ENCODE peak calls at places on chromosomes 2 and 18, in ten cellular contexts. One of them, this sample, is unnamed.
A peak's percentile ranks its signal among the peaks of the same experiment; 100 is the strongest.

GRCh38 chr18:56322403-56322802 is 316.0 kb downstream of the TXNL1 start:
- DNase-seq in tibial nerve: no peak
- DNase-seq in fibroblast of mammary gland: no peak
- DNase-seq in hepatocyte: no peak
- DNase-seq in NB4: no peak
- DNase-seq in right lobe of liver: no peak
- DNase-seq in A549: no peak
- DNase-seq in GM12865: no peak
- DNase-seq in GM23338: no peak
- DNase-seq in dorsolateral prefrontal cortex: no peak
- DNase-seq in this sample: no peak

GRCh38 chr2:54577035-54577434 is 120.9 kb downstream of the SPTBN1 start:
- DNase-seq in tibial nerve: no peak
- DNase-seq in fibroblast of mammary gland: no peak
- DNase-seq in hepatocyte: peak; percentile 67
- DNase-seq in NB4: no peak
- DNase-seq in right lobe of liver: peak; percentile 73
- DNase-seq in A549: peak; percentile 47
- DNase-seq in GM12865: no peak
- DNase-seq in GM23338: no peak
- DNase-seq in dorsolateral prefrontal cortex: no peak
- DNase-seq in this sample: no peak

GRCh38 chr18:79439201-79440023 is 43.7 kb downstream of the NFATC1 start:
- DNase-seq in tibial nerve: peak; percentile 27
- DNase-seq in fibroblast of mammary gland: peak; percentile 35
- DNase-seq in hepatocyte: peak; percentile 56
- DNase-seq in NB4: peak; percentile 46
- DNase-seq in right lobe of liver: no peak
- DNase-seq in A549: no peak
- DNase-seq in GM12865: no peak
- DNase-seq in GM23338: no peak
- DNase-seq in dorsolateral prefrontal cortex: no peak
- DNase-seq in this sample: no peak

GRCh38 chr2:11466307-11467125 is 555 bp upstream of the E2F6 start:
- DNase-seq in tibial nerve: no peak
- DNase-seq in fibroblast of mammary gland: no peak
- DNase-seq in hepatocyte: no peak
- DNase-seq in NB4: peak; percentile 44
- DNase-seq in right lobe of liver: no peak
- DNase-seq in A549: no peak
- DNase-seq in GM12865: peak; percentile 46
- DNase-seq in GM23338: no peak
- DNase-seq in dorsolateral prefrontal cortex: no peak
- DNase-seq in this sample: no peak

GRCh38 chr2:161134547-161135518 is 25.4 kb upstream of the TANK start:
- DNase-seq in tibial nerve: no peak
- DNase-seq in fibroblast of mammary gland: peak; percentile 24
- DNase-seq in hepatocyte: no peak
- DNase-seq in NB4: no peak
- DNase-seq in right lobe of liver: no peak
- DNase-seq in A549: peak; percentile 58
- DNase-seq in GM12865: no peak
- DNase-seq in GM23338: peak; percentile 38
- DNase-seq in dorsolateral prefrontal cortex: no peak
- DNase-seq in this sample: no peak

GRCh38 chr2:1686784-1687105 is 57.6 kb downstream of the PXDN start:
- DNase-seq in tibial nerve: no peak
- DNase-seq in fibroblast of mammary gland: no peak
- DNase-seq in hepatocyte: peak; percentile 6
- DNase-seq in NB4: no peak
- DNase-seq in right lobe of liver: no peak
- DNase-seq in A549: no peak
- DNase-seq in GM12865: no peak
- DNase-seq in GM23338: no peak
- DNase-seq in dorsolateral prefrontal cortex: no peak
- DNase-seq in this sample: no peak

GRCh38 chr2:129857200-129857599 is 122.3 kb upstream of the RAB6C start:
- DNase-seq in tibial nerve: no peak
- DNase-seq in fibroblast of mammary gland: no peak
- DNase-seq in hepatocyte: no peak
- DNase-seq in NB4: no peak
- DNase-seq in right lobe of liver: no peak
- DNase-seq in A549: no peak
- DNase-seq in GM12865: no peak
- DNase-seq in GM23338: no peak
- DNase-seq in dorsolateral prefrontal cortex: no peak
- DNase-seq in this sample: no peak

GRCh38 chr18:37476182-37476581 is 89.4 kb downstream of the CELF4 start:
- DNase-seq in tibial nerve: no peak
- DNase-seq in fibroblast of mammary gland: peak; percentile 17
- DNase-seq in hepatocyte: peak; percentile 57
- DNase-seq in NB4: peak; percentile 49
- DNase-seq in right lobe of liver: no peak
- DNase-seq in A549: peak; percentile 24
- DNase-seq in GM12865: peak; percentile 48
- DNase-seq in GM23338: peak; percentile 74
- DNase-seq in dorsolateral prefrontal cortex: peak; percentile 71
- DNase-seq in this sample: no peak

GRCh38 chr18:79397830-79398761 is 2.4 kb downstream of the NFATC1 start:
- DNase-seq in tibial nerve: no peak
- DNase-seq in fibroblast of mammary gland: no peak
- DNase-seq in hepatocyte: no peak
- DNase-seq in NB4: no peak
- DNase-seq in right lobe of liver: peak; percentile 23
- DNase-seq in A549: no peak
- DNase-seq in GM12865: no peak
- DNase-seq in GM23338: no peak
- DNase-seq in dorsolateral prefrontal cortex: peak; percentile 55
- DNase-seq in this sample: no peak

GRCh38 chr2:62293490-62294212 is 97.7 kb downstream of the B3GNT2 start:
- DNase-seq in tibial nerve: peak; percentile 40
- DNase-seq in fibroblast of mammary gland: peak; percentile 23
- DNase-seq in hepatocyte: peak; percentile 61
- DNase-seq in NB4: no peak
- DNase-seq in right lobe of liver: peak; percentile 77
- DNase-seq in A549: peak; percentile 7
- DNase-seq in GM12865: peak; percentile 54
- DNase-seq in GM23338: peak; percentile 83
- DNase-seq in dorsolateral prefrontal cortex: no peak
- DNase-seq in this sample: no peak

GRCh38 chr2:128554151-128554769 is 235.6 kb upstream of the HS6ST1 start:
- DNase-seq in tibial nerve: no peak
- DNase-seq in fibroblast of mammary gland: no peak
- DNase-seq in hepatocyte: no peak
- DNase-seq in NB4: no peak
- DNase-seq in right lobe of liver: no peak
- DNase-seq in A549: no peak
- DNase-seq in GM12865: no peak
- DNase-seq in GM23338: no peak
- DNase-seq in dorsolateral prefrontal cortex: no peak
- DNase-seq in this sample: no peak

GRCh38 chr2:178282075-178282474 is 87.8 kb downstream of the OSBPL6 start:
- DNase-seq in tibial nerve: no peak
- DNase-seq in fibroblast of mammary gland: peak; percentile 92
- DNase-seq in hepatocyte: peak; percentile 43
- DNase-seq in NB4: no peak
- DNase-seq in right lobe of liver: no peak
- DNase-seq in A549: peak; percentile 82
- DNase-seq in GM12865: no peak
- DNase-seq in GM23338: peak; percentile 71
- DNase-seq in dorsolateral prefrontal cortex: no peak
- DNase-seq in this sample: no peak

GRCh38 chr2:101673920-101674319 is 23.6 kb upstream of the MAP4K4 start:
- DNase-seq in tibial nerve: no peak
- DNase-seq in fibroblast of mammary gland: no peak
- DNase-seq in hepatocyte: no peak
- DNase-seq in NB4: no peak
- DNase-seq in right lobe of liver: no peak
- DNase-seq in A549: no peak
- DNase-seq in GM12865: no peak
- DNase-seq in GM23338: no peak
- DNase-seq in dorsolateral prefrontal cortex: no peak
- DNase-seq in this sample: no peak

GRCh38 chr18:2641638-2642037 is 13.9 kb upstream of the SMCHD1 start:
- DNase-seq in tibial nerve: no peak
- DNase-seq in fibroblast of mammary gland: peak; percentile 30
- DNase-seq in hepatocyte: no peak
- DNase-seq in NB4: peak; percentile 14
- DNase-seq in right lobe of liver: no peak
- DNase-seq in A549: no peak
- DNase-seq in GM12865: peak; percentile 81
- DNase-seq in GM23338: no peak
- DNase-seq in dorsolateral prefrontal cortex: no peak
- DNase-seq in this sample: no peak

GRCh38 chr18:49762191-49763077 is 50.9 kb downstream of the ACAA2 start:
- DNase-seq in tibial nerve: no peak
- DNase-seq in fibroblast of mammary gland: no peak
- DNase-seq in hepatocyte: no peak
- DNase-seq in NB4: no peak
- DNase-seq in right lobe of liver: no peak
- DNase-seq in A549: no peak
- DNase-seq in GM12865: no peak
- DNase-seq in GM23338: no peak
- DNase-seq in dorsolateral prefrontal cortex: no peak
- DNase-seq in this sample: no peak

GRCh38 chr2:11024687-11025086 is 113.0 kb downstream of the KCNF1 start:
- DNase-seq in tibial nerve: no peak
- DNase-seq in fibroblast of mammary gland: no peak
- DNase-seq in hepatocyte: no peak
- DNase-seq in NB4: no peak
- DNase-seq in right lobe of liver: no peak
- DNase-seq in A549: no peak
- DNase-seq in GM12865: no peak
- DNase-seq in GM23338: no peak
- DNase-seq in dorsolateral prefrontal cortex: no peak
- DNase-seq in this sample: no peak

GRCh38 chr2:215529271-215529670 is 93.4 kb upstream of the FN1 start:
- DNase-seq in tibial nerve: no peak
- DNase-seq in fibroblast of mammary gland: peak; percentile 87
- DNase-seq in hepatocyte: no peak
- DNase-seq in NB4: no peak
- DNase-seq in right lobe of liver: no peak
- DNase-seq in A549: peak; percentile 54
- DNase-seq in GM12865: no peak
- DNase-seq in GM23338: no peak
- DNase-seq in dorsolateral prefrontal cortex: no peak
- DNase-seq in this sample: no peak

GRCh38 chr2:170461875-170462274 is 253.3 kb upstream of the SP5 start:
- DNase-seq in tibial nerve: no peak
- DNase-seq in fibroblast of mammary gland: no peak
- DNase-seq in hepatocyte: no peak
- DNase-seq in NB4: no peak
- DNase-seq in right lobe of liver: no peak
- DNase-seq in A549: no peak
- DNase-seq in GM12865: no peak
- DNase-seq in GM23338: peak; percentile 52
- DNase-seq in dorsolateral prefrontal cortex: no peak
- DNase-seq in this sample: no peak

GRCh38 chr2:127174176-127174575 is 45.9 kb downstream of the CYP27C1 start:
- DNase-seq in tibial nerve: no peak
- DNase-seq in fibroblast of mammary gland: peak; percentile 66
- DNase-seq in hepatocyte: peak; percentile 62
- DNase-seq in NB4: peak; percentile 60
- DNase-seq in right lobe of liver: no peak
- DNase-seq in A549: peak; percentile 55
- DNase-seq in GM12865: no peak
- DNase-seq in GM23338: peak; percentile 41
- DNase-seq in dorsolateral prefrontal cortex: no peak
- DNase-seq in this sample: no peak
- TF ChIP-seq CTCF in tibial nerve: no peak
- TF ChIP-seq CTCF in fibroblast of mammary gland: peak; percentile 45
- TF ChIP-seq CTCF in hepatocyte: peak; percentile 55
- TF ChIP-seq CTCF in NB4: peak; percentile 37
- TF ChIP-seq CTCF in right lobe of liver: peak; percentile 40
- TF ChIP-seq CTCF in A549: peak; percentile 44
- TF ChIP-seq CTCF in GM12865: peak; percentile 27
- TF ChIP-seq CTCF in GM23338: peak; percentile 72
- TF ChIP-seq CTCF in dorsolateral prefrontal cortex: peak; percentile 54
- TF ChIP-seq CTCF in this sample: no peak

DNA sequence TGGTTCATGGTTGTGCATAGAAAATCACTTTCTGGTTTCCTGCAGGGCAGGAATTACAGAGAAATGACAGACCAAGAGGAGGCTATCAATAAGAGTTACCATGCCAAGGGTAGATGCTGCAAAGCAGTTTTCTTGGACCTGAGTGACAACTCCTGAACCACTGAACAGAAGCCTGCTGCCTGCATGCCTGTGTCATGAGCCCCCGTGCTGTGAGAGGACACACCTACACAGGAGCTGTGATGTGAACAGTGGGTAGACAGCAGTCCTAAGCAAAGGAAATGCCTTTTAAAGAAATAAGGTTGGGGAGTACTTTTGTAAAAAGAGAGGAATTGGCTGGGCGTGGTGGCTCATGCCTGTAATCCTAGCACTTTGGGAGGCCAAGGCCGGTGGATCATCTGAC is 54.2 kb upstream of the CREB1 start:
- DNase-seq in tibial nerve: no peak
- DNase-seq in fibroblast of mammary gland: no peak
- DNase-seq in hepatocyte: no peak
- DNase-seq in NB4: no peak
- DNase-seq in right lobe of liver: no peak
- DNase-seq in A549: no peak
- DNase-seq in GM12865: no peak
- DNase-seq in GM23338: no peak
- DNase-seq in dorsolateral prefrontal cortex: no peak
- DNase-seq in this sample: no peak
- H3K4me3 ChIP-seq in tibial nerve: no peak overlapping the region
- H3K4me3 ChIP-seq in fibroblast of mammary gland: no peak overlapping the region
- H3K4me3 ChIP-seq in hepatocyte: no peak overlapping the region
- H3K4me3 ChIP-seq in NB4: no peak overlapping the region
- H3K4me3 ChIP-seq in right lobe of liver: no peak overlapping the region
- H3K4me3 ChIP-seq in A549: no peak overlapping the region
- H3K4me3 ChIP-seq in GM12865: no peak overlapping the region
- H3K4me3 ChIP-seq in GM23338: no peak overlapping the region
- H3K4me3 ChIP-seq in dorsolateral prefrontal cortex: no peak overlapping the region
- H3K4me3 ChIP-seq in this sample: no peak overlapping the region

GRCh38 chr2:240451108-240451611 is 15.7 kb downstream of the GPC1 start:
- DNase-seq in tibial nerve: no peak
- DNase-seq in fibroblast of mammary gland: no peak
- DNase-seq in hepatocyte: no peak
- DNase-seq in NB4: no peak
- DNase-seq in right lobe of liver: no peak
- DNase-seq in A549: no peak
- DNase-seq in GM12865: no peak
- DNase-seq in GM23338: no peak
- DNase-seq in dorsolateral prefrontal cortex: peak; percentile 71
- DNase-seq in this sample: no peak
- TF ChIP-seq CTCF in tibial nerve: no peak
- TF ChIP-seq CTCF in fibroblast of mammary gland: no peak
- TF ChIP-seq CTCF in hepatocyte: no peak
- TF ChIP-seq CTCF in NB4: no peak
- TF ChIP-seq CTCF in right lobe of liver: no peak
- TF ChIP-seq CTCF in A549: no peak
- TF ChIP-seq CTCF in GM12865: no peak
- TF ChIP-seq CTCF in GM23338: no peak
- TF ChIP-seq CTCF in dorsolateral prefrontal cortex: no peak
- TF ChIP-seq CTCF in this sample: no peak

DNA sequence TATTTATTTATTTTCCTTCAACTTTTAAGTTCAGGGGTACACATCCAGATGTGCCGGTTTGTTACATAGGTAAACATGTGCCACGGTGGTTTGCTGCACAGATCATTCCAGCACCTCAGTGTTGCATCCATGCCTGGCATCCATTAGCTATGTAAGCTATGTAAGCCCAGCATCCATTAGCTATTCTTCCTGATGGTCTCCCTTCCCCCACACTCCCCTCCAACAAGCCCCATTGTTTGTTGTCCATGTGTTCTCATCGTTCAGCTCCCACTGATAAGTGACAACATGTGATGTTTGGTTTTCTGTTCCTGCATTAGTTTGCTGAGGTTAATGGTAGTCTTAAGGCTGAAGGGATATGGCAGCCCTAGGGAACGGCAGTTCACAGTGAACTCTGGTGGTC is 203.4 kb downstream of the CTNNA2 start:
- DNase-seq in tibial nerve: no peak
- DNase-seq in fibroblast of mammary gland: no peak
- DNase-seq in hepatocyte: no peak
- DNase-seq in NB4: no peak
- DNase-seq in right lobe of liver: no peak
- DNase-seq in A549: no peak
- DNase-seq in GM12865: no peak
- DNase-seq in GM23338: peak; percentile 18
- DNase-seq in dorsolateral prefrontal cortex: no peak
- DNase-seq in this sample: no peak
- H3K4me3 ChIP-seq in tibial nerve: no peak overlapping the region
- H3K4me3 ChIP-seq in fibroblast of mammary gland: no peak overlapping the region
- H3K4me3 ChIP-seq in hepatocyte: no peak overlapping the region
- H3K4me3 ChIP-seq in NB4: no peak overlapping the region
- H3K4me3 ChIP-seq in right lobe of liver: no peak overlapping the region
- H3K4me3 ChIP-seq in A549: no peak overlapping the region
- H3K4me3 ChIP-seq in GM12865: no peak overlapping the region
- H3K4me3 ChIP-seq in GM23338: no peak overlapping the region
- H3K4me3 ChIP-seq in dorsolateral prefrontal cortex: no peak overlapping the region
- H3K4me3 ChIP-seq in this sample: no peak overlapping the region